ENCODE peak calls at places on chromosomes 11 and 22, in four cellular contexts. One of them, this sample, is unnamed.

GRCh38 chr11:578276-579035 is 2.2 kb downstream of the PHRF1 start:
- DNase-seq in SJCRH30: no peak
- DNase-seq in foreskin fibroblast: no peak
- DNase-seq in adipocyte: no peak
- DNase-seq in this sample: no peak

GRCh38 chr22:17770180-17771077 is 3.8 kb downstream of the BID start:
- DNase-seq in SJCRH30: no peak
- DNase-seq in foreskin fibroblast: no peak
- DNase-seq in adipocyte: no peak
- DNase-seq in this sample: no peak

GRCh38 chr22:29517215-29517908 is 36.2 kb downstream of the THOC5 start:
- DNase-seq in SJCRH30: no peak
- DNase-seq in foreskin fibroblast: no peak
- DNase-seq in adipocyte: no peak
- DNase-seq in this sample: no peak

GRCh38 chr22:37749831-37750595 is 53.2 kb downstream of the TRIOBP start:
- DNase-seq in SJCRH30: no peak
- DNase-seq in foreskin fibroblast: peak
- DNase-seq in adipocyte: peak
- DNase-seq in this sample: no peak

GRCh38 chr22:17576475-17576874 is 13.2 kb downstream of the SLC25A18 start:
- DNase-seq in SJCRH30: peak
- DNase-seq in foreskin fibroblast: peak
- DNase-seq in adipocyte: peak
- DNase-seq in this sample: peak

GRCh38 chr22:40202225-40202944 is 24.7 kb downstream of the TNRC6B start:
- DNase-seq in SJCRH30: no peak
- DNase-seq in foreskin fibroblast: no peak
- DNase-seq in adipocyte: peak
- DNase-seq in this sample: no peak

GRCh38 chr11:43582024-43582836 is 98.3 kb upstream of the HSD17B12 start:
- DNase-seq in SJCRH30: no peak
- DNase-seq in foreskin fibroblast: peak
- DNase-seq in adipocyte: no peak
- DNase-seq in this sample: no peak

GRCh38 chr11:118144301-118144701 is 8.3 kb downstream of the SCN4B start:
- DNase-seq in SJCRH30: no peak
- DNase-seq in foreskin fibroblast: no peak
- DNase-seq in adipocyte: no peak
- DNase-seq in this sample: no peak

GRCh38 chr11:14093065-14093464 is 130.5 kb downstream of the SPON1 start:
- DNase-seq in SJCRH30: no peak
- DNase-seq in foreskin fibroblast: no peak
- DNase-seq in adipocyte: no peak
- DNase-seq in this sample: no peak

GRCh38 chr11:1731451-1732059 is 18.8 kb downstream of the IFITM10 start:
- DNase-seq in SJCRH30: no peak
- DNase-seq in foreskin fibroblast: no peak
- DNase-seq in adipocyte: no peak
- DNase-seq in this sample: no peak

GRCh38 chr22:49086181-49086580 is 741.5 kb downstream of the BRD1 start:
- DNase-seq in SJCRH30: no peak
- DNase-seq in foreskin fibroblast: no peak
- DNase-seq in adipocyte: no peak
- DNase-seq in this sample: no peak

GRCh38 chr11:6992457-6993431 is 27.4 kb downstream of the ZNF214 start:
- DNase-seq in SJCRH30: no peak
- DNase-seq in foreskin fibroblast: peak
- DNase-seq in adipocyte: peak
- DNase-seq in this sample: peak

GRCh38 chr22:39718206-39718605 is 147.7 kb downstream of the CACNA1I start:
- DNase-seq in SJCRH30: no peak
- DNase-seq in foreskin fibroblast: no peak
- DNase-seq in adipocyte: no peak
- DNase-seq in this sample: no peak

GRCh38 chr11:34680918-34681554 is 60.1 kb downstream of the EHF start:
- DNase-seq in SJCRH30: no peak
- DNase-seq in foreskin fibroblast: peak
- DNase-seq in adipocyte: peak
- DNase-seq in this sample: peak

GRCh38 chr22:45150139-45150538 is 13.6 kb upstream of the NUP50 start:
- DNase-seq in SJCRH30: no peak
- DNase-seq in foreskin fibroblast: peak
- DNase-seq in adipocyte: no peak
- DNase-seq in this sample: no peak

GRCh38 chr11:76802621-76803020 is 19.5 kb downstream of the TSKU start:
- DNase-seq in SJCRH30: no peak
- DNase-seq in foreskin fibroblast: no peak
- DNase-seq in adipocyte: no peak
- DNase-seq in this sample: no peak

GRCh38 chr11:10490398-10491232 is 35.6 kb downstream of the AMPD3 start:
- DNase-seq in SJCRH30: peak
- DNase-seq in foreskin fibroblast: peak
- DNase-seq in adipocyte: peak
- DNase-seq in this sample: peak

GRCh38 chr11:132824642-132825041 is 707.7 kb downstream of the OPCML start:
- DNase-seq in SJCRH30: no peak
- DNase-seq in foreskin fibroblast: no peak
- DNase-seq in adipocyte: no peak
- DNase-seq in this sample: no peak

GRCh38 chr11:128488471-128488870 is 98.9 kb downstream of the ETS1 start:
- DNase-seq in SJCRH30: no peak
- DNase-seq in foreskin fibroblast: peak
- DNase-seq in adipocyte: peak
- DNase-seq in this sample: no peak

GRCh38 chr11:126430581-126431320 is 75.3 kb downstream of the ST3GAL4 start:
- DNase-seq in SJCRH30: peak
- DNase-seq in foreskin fibroblast: peak
- DNase-seq in adipocyte: no peak
- DNase-seq in this sample: no peak

GRCh38 chr11:7204778-7205177 is 46.9 kb upstream of the SYT9 start:
- DNase-seq in SJCRH30: no peak
- DNase-seq in foreskin fibroblast: peak
- DNase-seq in adipocyte: no peak
- DNase-seq in this sample: no peak

GRCh38 chr11:12540075-12540685 is 134.0 kb upstream of the TEAD1 start:
- DNase-seq in SJCRH30: peak
- DNase-seq in foreskin fibroblast: peak
- DNase-seq in adipocyte: peak
- DNase-seq in this sample: no peak

GRCh38 chr11:114145166-114145695 is 85.7 kb downstream of the ZBTB16 start:
- DNase-seq in SJCRH30: no peak
- DNase-seq in foreskin fibroblast: peak
- DNase-seq in adipocyte: peak
- DNase-seq in this sample: no peak

GRCh38 chr11:70745451-70745850 is 347.1 kb downstream of the CTTN start:
- DNase-seq in SJCRH30: no peak
- DNase-seq in foreskin fibroblast: no peak
- DNase-seq in adipocyte: no peak
- DNase-seq in this sample: no peak

GRCh38 chr11:111870113-111870512 is 1.3 kb downstream of the ALG9 start:
- DNase-seq in SJCRH30: no peak
- DNase-seq in foreskin fibroblast: no peak
- DNase-seq in adipocyte: no peak
- DNase-seq in this sample: no peak

GRCh38 chr11:94638278-94638901 is 71.2 kb downstream of the PIWIL4 start:
- DNase-seq in SJCRH30: no peak
- DNase-seq in foreskin fibroblast: no peak
- DNase-seq in adipocyte: peak
- DNase-seq in this sample: no peak

GRCh38 chr11:126060651-126061220 is 1.9 kb downstream of the CDON start:
- DNase-seq in SJCRH30: peak
- DNase-seq in foreskin fibroblast: no peak
- DNase-seq in adipocyte: no peak
- DNase-seq in this sample: no peak

GRCh38 chr22:38284042-38284402 is 11.2 kb upstream of the TMEM184B start:
- DNase-seq in SJCRH30: no peak
- DNase-seq in foreskin fibroblast: peak
- DNase-seq in adipocyte: peak
- DNase-seq in this sample: peak

GRCh38 chr11:120645639-120646038 is 134.1 kb downstream of the GRIK4 start:
- DNase-seq in SJCRH30: no peak
- DNase-seq in foreskin fibroblast: no peak
- DNase-seq in adipocyte: no peak
- DNase-seq in this sample: no peak

GRCh38 chr11:47333526-47333845 is 19.0 kb downstream of the MYBPC3 start:
- DNase-seq in SJCRH30: no peak
- DNase-seq in foreskin fibroblast: no peak
- DNase-seq in adipocyte: no peak
- DNase-seq in this sample: no peak

GRCh38 chr11:15434529-15434928 is 319.8 kb downstream of the INSC start:
- DNase-seq in SJCRH30: no peak
- DNase-seq in foreskin fibroblast: no peak
- DNase-seq in adipocyte: no peak
- DNase-seq in this sample: no peak

GRCh38 chr22:41913842-41914534 is 886 bp downstream of the SHISA8 start:
- DNase-seq in SJCRH30: no peak
- DNase-seq in foreskin fibroblast: no peak
- DNase-seq in adipocyte: peak
- DNase-seq in this sample: no peak

GRCh38 chr11:123525511-123525918 is 95.4 kb downstream of the GRAMD1B start:
- DNase-seq in SJCRH30: no peak
- DNase-seq in foreskin fibroblast: no peak
- DNase-seq in adipocyte: no peak
- DNase-seq in this sample: no peak

GRCh38 chr11:58498464-58498863 is 9.4 kb downstream of the OR5B21 start:
- DNase-seq in SJCRH30: peak
- DNase-seq in foreskin fibroblast: no peak
- DNase-seq in adipocyte: no peak
- DNase-seq in this sample: no peak

GRCh38 chr22:17258015-17258827 is 39.0 kb upstream of the ADA2 start:
- DNase-seq in SJCRH30: peak
- DNase-seq in foreskin fibroblast: peak
- DNase-seq in adipocyte: no peak
- DNase-seq in this sample: peak

GRCh38 chr22:22884888-22885840 is 2.5 kb upstream of the IGLL5 start:
- DNase-seq in SJCRH30: peak
- DNase-seq in foreskin fibroblast: no peak
- DNase-seq in adipocyte: no peak
- DNase-seq in this sample: no peak

GRCh38 chr11:111448420-111448819 is 63.8 kb downstream of the BTG4 start:
- DNase-seq in SJCRH30: no peak
- DNase-seq in foreskin fibroblast: no peak
- DNase-seq in adipocyte: no peak
- DNase-seq in this sample: no peak

GRCh38 chr11:111941963-111942362 is 4.8 kb downstream of the DIXDC1 start:
- DNase-seq in SJCRH30: peak
- DNase-seq in foreskin fibroblast: peak
- DNase-seq in adipocyte: no peak
- DNase-seq in this sample: no peak

GRCh38 chr11:45179686-45180085 is 33.2 kb downstream of the PRDM11 start:
- DNase-seq in SJCRH30: no peak
- DNase-seq in foreskin fibroblast: no peak
- DNase-seq in adipocyte: no peak
- DNase-seq in this sample: no peak
- H3K4me3 ChIP-seq in SJCRH30: peak
- H3K4me3 ChIP-seq in foreskin fibroblast: peak
- H3K4me3 ChIP-seq in adipocyte: peak
- H3K4me3 ChIP-seq in this sample: peak

DNA sequence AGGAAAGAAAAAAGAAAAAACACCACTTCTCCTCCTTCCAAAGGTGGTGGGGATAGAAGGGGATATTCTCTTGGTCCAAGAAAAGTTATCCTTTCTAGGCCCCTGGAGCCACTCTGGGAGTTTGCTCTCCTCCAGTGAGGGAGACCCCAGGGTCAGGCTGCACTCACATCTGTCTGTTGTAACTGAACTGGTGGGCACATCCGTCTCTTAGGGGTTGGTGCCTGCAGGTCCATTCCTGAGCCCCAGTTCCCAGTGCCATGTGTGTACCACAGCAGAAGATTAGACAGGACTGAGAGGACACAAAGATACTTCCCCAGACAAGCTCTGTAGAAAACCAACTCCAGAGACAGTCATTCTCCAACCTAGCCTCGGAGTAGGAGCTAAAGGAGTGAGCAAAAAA is 3.1 kb upstream of the ATG2A start:
- DNase-seq in SJCRH30: no peak
- DNase-seq in foreskin fibroblast: no peak
- DNase-seq in adipocyte: no peak
- DNase-seq in this sample: no peak
- H3K4me3 ChIP-seq in SJCRH30: no peak
- H3K4me3 ChIP-seq in foreskin fibroblast: no peak
- H3K4me3 ChIP-seq in adipocyte: no peak
- H3K4me3 ChIP-seq in this sample: no peak

GRCh38 chr22:25113316-25113721 is 86.3 kb upstream of the CRYBB3 start:
- DNase-seq in SJCRH30: peak
- DNase-seq in foreskin fibroblast: no peak
- DNase-seq in adipocyte: no peak
- DNase-seq in this sample: no peak
- H3K4me3 ChIP-seq in SJCRH30: peak
- H3K4me3 ChIP-seq in foreskin fibroblast: no peak
- H3K4me3 ChIP-seq in adipocyte: no peak
- H3K4me3 ChIP-seq in this sample: no peak

GRCh38 chr22:19476023-19476422 is 3.0 kb downstream of the UFD1 start:
- DNase-seq in SJCRH30: no peak
- DNase-seq in foreskin fibroblast: no peak
- DNase-seq in adipocyte: no peak
- DNase-seq in this sample: no peak

GRCh38 chr22:19479358-19480172 is at the start of gene CDC45:
- DNase-seq in SJCRH30: peak
- DNase-seq in foreskin fibroblast: peak
- DNase-seq in adipocyte: peak
- DNase-seq in this sample: peak

GRCh38 chr22:19478466-19479357 is at the start of gene UFD1:
- DNase-seq in SJCRH30: peak
- DNase-seq in foreskin fibroblast: peak
- DNase-seq in adipocyte: peak
- DNase-seq in this sample: no peak

GRCh38 chr22:19477321-19478085 is 1.5 kb downstream of the UFD1 start:
- DNase-seq in SJCRH30: no peak
- DNase-seq in foreskin fibroblast: peak
- DNase-seq in adipocyte: peak
- DNase-seq in this sample: no peak

DNA sequence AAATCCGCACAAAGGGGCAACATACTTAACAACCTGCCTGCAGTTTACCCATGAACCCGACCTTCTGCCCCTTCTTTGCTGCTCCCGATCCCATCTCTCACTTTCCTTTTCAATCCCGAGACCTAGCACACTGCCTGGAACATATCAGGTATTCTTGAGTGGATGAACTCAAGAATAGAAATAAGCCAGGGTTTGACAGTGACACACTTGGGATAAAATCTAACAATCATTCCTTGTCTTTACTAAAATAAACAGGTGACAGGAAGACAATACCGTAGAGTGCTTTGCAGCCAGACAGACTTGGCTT is 954 bp downstream of the UFD1 start:
- DNase-seq in SJCRH30: peak
- DNase-seq in foreskin fibroblast: no peak
- DNase-seq in adipocyte: peak
- DNase-seq in this sample: no peak
- H3K4me3 ChIP-seq in SJCRH30: peak
- H3K4me3 ChIP-seq in foreskin fibroblast: peak
- H3K4me3 ChIP-seq in adipocyte: peak
- H3K4me3 ChIP-seq in this sample: peak